ENCODE peak calls at places on chromosome 21, in four cellular contexts. O, K, M and L are unnamed samples.

GRCh38 chr21:32702702-32703101 is 25.1 kb downstream of the SYNJ1 start:
- DNase-seq in K (no peak), O (no peak), M (no peak), L (no peak)

GRCh38 chr21:32687946-32688345 is 39.9 kb downstream of the SYNJ1 start:
- DNase-seq in O (no peak), M (no peak), K (no peak), L (peak; percentile 14)

GRCh38 chr21:32772281-32773047 is 909 bp upstream of the PAXBP1 start:
- DNase-seq in K (no peak), O (peak; percentile 60), M (peak; percentile 62), L (peak; percentile 53)

GRCh38 chr21:40615503-40616376 is 231.2 kb downstream of the DSCAM start:
- DNase-seq in M (no peak), O (no peak), K (no peak), L (no peak)

GRCh38 chr21:34797202-34797527 is 128.4 kb downstream of the CLIC6 start:
- DNase-seq in M (no peak), K (no peak), O (no peak), L (no peak)

GRCh38 chr21:32806810-32807386 is 35.3 kb upstream of the PAXBP1 start:
- DNase-seq in K (no peak), M (no peak), O (no peak), L (no peak)

GRCh38 chr21:15425049-15425448 is 304.7 kb upstream of the USP25 start:
- DNase-seq in O (no peak), K (no peak), M (no peak), L (no peak)

GRCh38 chr21:41170442-41170841 is 2.5 kb downstream of the BACE2 start:
- DNase-seq in K (no peak), M (peak; percentile 59), O (peak; percentile 61), L (peak; percentile 55)

GRCh38 chr21:34075760-34076159 is 2.4 kb downstream of the MRPS6 start:
- DNase-seq in M (no peak), K (no peak), O (no peak), L (no peak)

GRCh38 chr21:37787456-37787855 is 128.8 kb downstream of the KCNJ6 start:
- DNase-seq in K (no peak), M (no peak), O (no peak), L (no peak)

GRCh38 chr21:41168391-41169257 is 664 bp downstream of the BACE2 start:
- DNase-seq in O (peak; percentile 80), M (peak; percentile 45), K (no peak), L (peak; percentile 38)

GRCh38 chr21:35032474-35033263 is 16.4 kb downstream of the RUNX1 start:
- DNase-seq in M (no peak), O (no peak), K (no peak), L (no peak)

GRCh38 chr21:46153259-46154154 is 1.9 kb downstream of the FTCD start:
- DNase-seq in K (peak; percentile 87), M (peak; percentile 85), O (peak; percentile 53), L (peak; percentile 83)

DNA sequence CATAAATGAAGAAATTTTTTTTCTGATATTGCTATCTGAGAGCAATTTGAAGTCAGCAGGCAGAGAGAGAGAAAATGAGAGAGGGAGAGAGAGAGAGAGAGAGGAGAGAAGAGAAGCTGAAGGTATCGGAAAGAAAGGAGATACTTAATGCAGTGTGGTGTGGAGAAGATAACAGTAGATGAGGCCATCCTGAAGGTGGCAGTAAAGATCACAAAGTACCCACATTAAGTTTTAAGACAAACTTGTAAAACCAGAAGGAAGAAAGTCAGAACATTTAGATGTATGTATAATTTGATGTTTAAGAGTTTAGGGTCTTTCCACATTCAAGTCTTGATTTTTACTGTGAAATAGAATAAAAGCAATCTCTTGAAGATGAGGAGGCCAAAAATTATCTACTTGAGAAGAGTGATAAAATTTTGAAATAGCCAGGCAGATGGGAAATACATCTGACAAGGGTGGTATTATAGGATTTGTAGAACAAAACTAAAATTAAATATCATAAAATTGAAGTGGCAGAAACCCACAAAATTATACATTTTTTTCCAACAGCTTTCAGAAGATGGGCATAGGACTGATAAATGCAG is 1753.4 kb downstream of the MRPL39 start:
- DNase-seq in M (peak; percentile 8), O (no peak), K (no peak), L (peak; percentile 17)
- TF ChIP-seq CTCF in M (no peak), O (no peak), K (peak; percentile 36), L (peak; percentile 53)

DNA sequence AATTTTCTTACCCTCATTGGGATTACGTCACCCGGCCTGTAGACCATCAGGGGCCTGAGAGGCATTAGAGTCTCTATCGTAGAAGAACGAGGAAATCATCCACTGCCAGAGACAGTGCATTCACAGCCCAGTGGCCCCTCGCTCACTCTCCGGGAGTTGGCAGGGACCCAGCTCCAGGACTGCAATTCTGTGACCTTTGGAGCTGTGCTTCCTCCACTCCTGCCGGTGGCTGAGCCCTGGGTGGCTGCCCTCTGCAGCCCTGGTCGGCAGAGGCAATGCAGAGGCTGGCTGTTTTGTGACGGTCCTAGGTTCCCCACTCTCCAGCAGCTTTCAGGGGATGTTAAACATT is 12.7 kb downstream of the SLC37A1 start:
- DNase-seq in K (peak; percentile 50), M (no peak), O (peak; percentile 87), L (no peak)
- TF ChIP-seq CTCF in K (no peak), M (no peak), O (no peak), L (no peak)

GRCh38 chr21:39094847-39095525 is 88.3 kb downstream of the PSMG1 start:
- DNase-seq in K (no peak), M (no peak), O (no peak), L (no peak)

GRCh38 chr21:39097335-39097861 is 85.9 kb downstream of the PSMG1 start:
- DNase-seq in O (no peak), K (no peak), M (no peak), L (no peak)

GRCh38 chr21:39097981-39098380 is 85.3 kb downstream of the PSMG1 start:
- DNase-seq in O (no peak), M (no peak), K (no peak), L (no peak)

GRCh38 chr21:39095681-39096080 is 87.6 kb downstream of the PSMG1 start:
- DNase-seq in M (no peak), K (no peak), O (no peak), L (no peak)

GRCh38 chr21:39096754-39097153 is 86.5 kb downstream of the PSMG1 start:
- DNase-seq in O (no peak), K (no peak), M (no peak), L (no peak)
- TF ChIP-seq CTCF in O (no peak), K (no peak), M (no peak), L (peak; percentile 24)

GRCh38 chr21:43979654-43980053 is 32.5 kb upstream of the TRAPPC10 start:
- DNase-seq in O (peak; percentile 58), K (no peak), M (no peak), L (no peak)
- TF ChIP-seq CTCF in O (no peak), K (no peak), M (no peak), L (no peak)